ENCODE peak calls at places on chromosomes 16 and 17, in four cellular contexts. One of them, this sample, is unnamed.

GRCh38 chr17:43995150-43995471 is 9.3 kb upstream of the NAGS start:
- DNase-seq in GM12878: no peak
- DNase-seq in K562: no peak
- DNase-seq in HepG2: no peak
- DNase-seq in this sample: no peak

GRCh38 chr17:10875984-10876555 is 38.2 kb upstream of the PIRT start:
- DNase-seq in GM12878: no peak
- DNase-seq in K562: peak; percentile 42
- DNase-seq in HepG2: peak; percentile 40
- DNase-seq in this sample: peak; percentile 58

GRCh38 chr17:5200360-5200759 is 8.7 kb upstream of the ZNF594 start:
- DNase-seq in GM12878: peak; percentile 71
- DNase-seq in K562: no peak
- DNase-seq in HepG2: no peak
- DNase-seq in this sample: no peak

GRCh38 chr16:73275024-73275423 is 227.1 kb upstream of the ZFHX3 start:
- DNase-seq in GM12878: peak; percentile 13
- DNase-seq in K562: no peak
- DNase-seq in HepG2: no peak
- DNase-seq in this sample: no peak

GRCh38 chr17:75288784-75289121 is 480 bp downstream of the SLC25A19 start:
- DNase-seq in GM12878: no peak
- DNase-seq in K562: peak; percentile 59
- DNase-seq in HepG2: peak; percentile 69
- DNase-seq in this sample: no peak

GRCh38 chr16:28538733-28539596 is at the start of gene NUPR1:
- DNase-seq in GM12878: no peak
- DNase-seq in K562: no peak
- DNase-seq in HepG2: peak; percentile 89
- DNase-seq in this sample: no peak

GRCh38 chr17:338442-339192 is 14.0 kb downstream of the RPH3AL start:
- DNase-seq in GM12878: no peak
- DNase-seq in K562: no peak
- DNase-seq in HepG2: peak; percentile 81
- DNase-seq in this sample: no peak

GRCh38 chr16:83733301-83733700 is 74.5 kb upstream of the HSBP1 start:
- DNase-seq in GM12878: no peak
- DNase-seq in K562: no peak
- DNase-seq in HepG2: no peak
- DNase-seq in this sample: no peak

GRCh38 chr17:62965149-62965648 is 836 bp upstream of the TANC2 start:
- DNase-seq in GM12878: no peak
- DNase-seq in K562: no peak
- DNase-seq in HepG2: no peak
- DNase-seq in this sample: no peak

GRCh38 chr17:36727577-36727976 is 126.2 kb downstream of the MRM1 start:
- DNase-seq in GM12878: no peak
- DNase-seq in K562: peak; percentile 50
- DNase-seq in HepG2: no peak
- DNase-seq in this sample: peak; percentile 77

GRCh38 chr17:74274703-74275340 is 788 bp downstream of the DNAI2 start:
- DNase-seq in GM12878: no peak
- DNase-seq in K562: no peak
- DNase-seq in HepG2: no peak
- DNase-seq in this sample: no peak

GRCh38 chr16:48102083-48103008 is 53.4 kb downstream of the ABCC12 start:
- DNase-seq in GM12878: no peak
- DNase-seq in K562: no peak
- DNase-seq in HepG2: no peak
- DNase-seq in this sample: no peak

GRCh38 chr17:67431210-67432015 is 54.3 kb downstream of the PITPNC1 start:
- DNase-seq in GM12878: no peak
- DNase-seq in K562: no peak
- DNase-seq in HepG2: no peak
- DNase-seq in this sample: no peak

GRCh38 chr17:74773871-74774286 is 2.3 kb downstream of the NAT9 start:
- DNase-seq in GM12878: no peak
- DNase-seq in K562: no peak
- DNase-seq in HepG2: peak; percentile 92
- DNase-seq in this sample: no peak

GRCh38 chr17:73199751-73200317 is 7.0 kb downstream of the COG1 start:
- DNase-seq in GM12878: no peak
- DNase-seq in K562: no peak
- DNase-seq in HepG2: no peak
- DNase-seq in this sample: no peak

GRCh38 chr16:85612191-85612800 is 826 bp upstream of the GSE1 start:
- DNase-seq in GM12878: no peak
- DNase-seq in K562: peak; percentile 77
- DNase-seq in HepG2: peak; percentile 91
- DNase-seq in this sample: peak; percentile 81

GRCh38 chr17:77891602-77892001 is 66.9 kb upstream of the TNRC6C start:
- DNase-seq in GM12878: no peak
- DNase-seq in K562: no peak
- DNase-seq in HepG2: no peak
- DNase-seq in this sample: no peak

GRCh38 chr16:27462200-27462845 is 60.3 kb downstream of the IL21R start:
- DNase-seq in GM12878: no peak
- DNase-seq in K562: no peak
- DNase-seq in HepG2: no peak
- DNase-seq in this sample: no peak

GRCh38 chr17:70274255-70274654 is 104.9 kb downstream of the KCNJ2 start:
- DNase-seq in GM12878: no peak
- DNase-seq in K562: no peak
- DNase-seq in HepG2: no peak
- DNase-seq in this sample: no peak

GRCh38 chr16:10876799-10877341 is at the start of gene CIITA:
- DNase-seq in GM12878: peak; percentile 97
- DNase-seq in K562: no peak
- DNase-seq in HepG2: no peak
- DNase-seq in this sample: no peak
- H3K4me3 ChIP-seq in GM12878: peak within 1 kb of the TSS; percentile 78
- H3K4me3 ChIP-seq in K562: no peak within 1 kb of the TSS
- H3K4me3 ChIP-seq in HepG2: no peak within 1 kb of the TSS
- H3K4me3 ChIP-seq in this sample: no peak within 1 kb of the TSS

GRCh38 chr16:13453325-13453724 is 466.6 kb upstream of the ERCC4 start:
- DNase-seq in GM12878: no peak
- DNase-seq in K562: no peak
- DNase-seq in HepG2: no peak
- DNase-seq in this sample: no peak
- TF ChIP-seq FOXM1 in GM12878: no peak
- TF ChIP-seq FOXM1 in K562: no peak
- TF ChIP-seq FOXM1 in HepG2: no peak
- TF ChIP-seq FOXM1 in this sample: no peak

DNA sequence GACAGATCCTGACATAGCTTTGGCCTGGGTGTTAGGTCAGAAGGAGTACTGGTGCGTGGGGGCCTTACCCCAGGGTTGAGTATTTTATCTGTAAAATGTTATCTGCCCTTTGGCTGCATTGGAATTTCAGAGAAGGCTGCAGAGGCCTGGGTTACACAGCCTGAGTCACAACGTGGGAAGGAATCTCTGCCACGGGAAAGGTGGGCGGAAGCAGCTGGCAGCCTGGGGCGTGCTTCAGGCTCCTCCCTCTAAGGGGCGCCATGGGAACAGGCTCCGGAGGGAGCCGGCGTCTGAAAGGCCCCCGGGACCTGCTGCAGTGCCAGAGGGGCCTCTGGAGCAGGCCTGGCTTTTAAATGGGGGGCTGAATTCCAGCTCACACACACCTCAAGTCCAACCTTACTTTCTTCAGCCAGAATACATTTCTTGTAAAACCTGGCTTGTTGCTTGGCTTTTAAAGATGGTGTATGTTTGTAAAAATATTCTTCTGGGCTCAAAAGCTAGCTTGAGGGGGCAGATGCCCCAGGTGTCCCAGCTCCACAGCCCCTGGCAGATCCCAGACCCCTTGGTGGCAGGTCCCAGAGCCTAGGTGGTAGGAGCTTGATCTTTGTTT is 142.2 kb downstream of the RAB11FIP4 start:
- DNase-seq in GM12878: no peak
- DNase-seq in K562: peak; percentile 76
- DNase-seq in HepG2: no peak
- DNase-seq in this sample: peak; percentile 81
- H3K4me3 ChIP-seq in GM12878: no peak overlapping the region
- H3K4me3 ChIP-seq in K562: no peak overlapping the region
- H3K4me3 ChIP-seq in HepG2: no peak overlapping the region
- H3K4me3 ChIP-seq in this sample: no peak overlapping the region

GRCh38 chr17:1967092-1967662 is 58.0 kb downstream of the RTN4RL1 start:
- DNase-seq in GM12878: no peak
- DNase-seq in K562: no peak
- DNase-seq in HepG2: no peak
- DNase-seq in this sample: no peak
- TF ChIP-seq FOXM1 in GM12878: no peak
- TF ChIP-seq FOXM1 in K562: no peak
- TF ChIP-seq FOXM1 in HepG2: no peak
- TF ChIP-seq FOXM1 in this sample: no peak

GRCh38 chr17:9021985-9022552 is 759 bp downstream of the NTN1 start:
- DNase-seq in GM12878: no peak
- DNase-seq in K562: no peak
- DNase-seq in HepG2: no peak
- DNase-seq in this sample: peak; percentile 41
- H3K4me3 ChIP-seq in GM12878: peak overlapping the region; percentile 76
- H3K4me3 ChIP-seq in K562: no peak overlapping the region
- H3K4me3 ChIP-seq in HepG2: peak overlapping the region; percentile 59
- H3K4me3 ChIP-seq in this sample: peak overlapping the region; percentile 25

DNA sequence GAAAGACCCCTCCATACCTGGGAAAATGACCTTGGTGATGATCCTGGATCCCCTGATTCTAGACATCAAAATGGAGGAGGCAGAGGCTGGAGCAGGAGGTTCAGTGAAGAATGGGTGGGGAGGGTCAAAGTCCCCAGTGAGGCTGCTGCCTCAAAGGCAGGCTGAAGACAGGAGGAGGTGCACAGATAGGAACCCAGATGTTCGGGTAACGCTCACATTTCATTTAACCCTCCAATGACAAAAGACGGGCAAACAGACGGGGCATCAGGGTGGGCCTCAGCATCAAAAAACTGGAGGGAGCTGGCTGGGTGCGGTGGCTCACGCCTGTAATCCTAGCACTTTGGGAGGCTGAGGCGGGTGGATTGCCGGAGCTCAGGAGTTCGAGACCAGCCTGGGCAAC is at the start of gene ANKRD40CL:
- DNase-seq in GM12878: no peak
- DNase-seq in K562: no peak
- DNase-seq in HepG2: no peak
- DNase-seq in this sample: no peak
- TF ChIP-seq FOXM1 in GM12878: no peak
- TF ChIP-seq FOXM1 in K562: no peak
- TF ChIP-seq FOXM1 in HepG2: no peak
- TF ChIP-seq FOXM1 in this sample: no peak

DNA sequence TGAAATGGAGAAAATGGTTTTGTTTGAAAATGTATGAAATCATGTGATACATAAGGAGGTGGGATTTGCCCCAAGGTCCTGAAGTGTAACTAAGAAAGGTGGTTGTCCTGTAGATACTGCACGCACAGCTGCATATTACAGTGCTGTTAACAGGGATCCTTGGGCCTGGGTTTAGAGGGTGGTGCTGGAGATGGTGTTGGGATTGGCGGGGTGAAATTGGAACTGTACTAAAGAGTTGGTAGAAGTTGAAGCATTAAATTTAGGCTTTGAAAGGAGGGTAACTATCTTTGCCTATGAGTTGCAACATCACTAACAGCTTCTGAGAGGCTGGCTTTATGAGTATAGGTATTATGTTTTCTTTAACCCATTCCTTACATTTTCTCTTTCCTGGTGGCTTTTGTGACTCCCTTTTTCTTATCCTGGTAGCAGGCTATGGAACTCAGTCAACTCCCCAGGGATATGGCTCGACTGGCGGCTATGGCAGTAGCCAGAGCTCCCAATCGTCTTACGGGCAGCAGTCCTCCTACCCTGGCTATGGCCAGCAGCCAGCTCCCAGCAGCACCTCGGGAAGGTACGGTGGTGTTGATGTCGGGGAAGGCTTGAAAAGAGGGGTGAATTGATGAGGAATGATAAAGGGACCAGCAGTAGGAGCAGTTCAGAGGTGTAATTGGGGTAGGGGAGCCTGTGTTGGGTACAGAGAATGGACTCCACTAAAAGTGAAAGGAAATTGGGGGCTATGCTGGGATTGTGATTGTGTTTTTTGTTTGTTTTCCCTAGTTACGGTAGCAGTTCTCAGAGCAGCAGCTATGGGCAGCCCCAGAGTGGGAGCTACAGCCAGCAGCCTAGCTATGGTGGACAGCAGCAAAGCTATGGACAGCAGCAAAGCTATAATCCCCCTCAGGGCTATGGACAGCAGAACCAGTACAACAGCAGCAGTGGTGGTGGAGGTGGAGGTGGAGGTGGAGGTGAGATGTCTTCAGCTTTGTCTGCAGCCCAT is 3.8 kb downstream of the FUS start:
- DNase-seq in GM12878: no peak
- DNase-seq in K562: no peak
- DNase-seq in HepG2: no peak
- DNase-seq in this sample: no peak
- H3K4me3 ChIP-seq in GM12878: peak overlapping the region; percentile 87
- H3K4me3 ChIP-seq in K562: peak overlapping the region; percentile 81
- H3K4me3 ChIP-seq in HepG2: peak overlapping the region; percentile 93
- H3K4me3 ChIP-seq in this sample: no peak overlapping the region

DNA sequence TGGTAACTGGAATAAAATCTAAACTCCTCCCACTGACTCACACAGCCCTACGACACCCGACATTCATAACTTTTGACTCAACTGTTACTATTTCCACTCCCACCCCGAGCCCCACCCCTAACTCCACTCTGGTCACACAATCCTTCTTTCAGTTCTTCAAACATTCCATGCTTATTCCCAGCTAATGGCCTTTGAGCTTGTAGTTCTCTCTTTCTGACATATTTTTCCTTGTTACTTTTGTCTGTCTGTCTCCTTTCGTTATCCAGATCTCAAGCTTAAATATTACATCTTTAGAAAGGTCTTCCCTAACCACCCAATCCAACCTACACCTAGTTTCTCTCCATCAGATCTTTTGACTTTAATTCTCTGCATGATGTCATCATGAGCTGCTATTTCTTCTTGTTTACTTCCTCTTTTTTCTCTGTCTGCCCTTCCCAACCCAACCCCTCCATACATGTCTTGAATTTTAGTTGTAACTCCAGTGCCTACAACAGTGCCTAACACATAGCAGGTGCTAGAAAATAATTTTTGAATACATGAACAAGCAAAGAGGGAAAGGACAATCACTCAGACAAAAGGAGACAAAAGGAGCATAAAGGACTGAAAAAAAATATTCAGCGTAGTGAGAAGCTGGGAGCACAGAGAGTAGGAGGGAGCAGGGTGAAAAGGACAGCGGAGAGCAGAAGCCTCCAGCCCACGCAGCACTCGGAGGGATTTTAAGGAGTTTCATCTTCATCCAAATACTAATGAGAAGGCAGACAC is 65.2 kb upstream of the SMIM36 start:
- DNase-seq in GM12878: peak; percentile 8
- DNase-seq in K562: peak; percentile 14
- DNase-seq in HepG2: peak; percentile 28
- DNase-seq in this sample: no peak
- TF ChIP-seq FOXM1 in GM12878: no peak
- TF ChIP-seq FOXM1 in K562: no peak
- TF ChIP-seq FOXM1 in HepG2: no peak
- TF ChIP-seq FOXM1 in this sample: no peak

DNA sequence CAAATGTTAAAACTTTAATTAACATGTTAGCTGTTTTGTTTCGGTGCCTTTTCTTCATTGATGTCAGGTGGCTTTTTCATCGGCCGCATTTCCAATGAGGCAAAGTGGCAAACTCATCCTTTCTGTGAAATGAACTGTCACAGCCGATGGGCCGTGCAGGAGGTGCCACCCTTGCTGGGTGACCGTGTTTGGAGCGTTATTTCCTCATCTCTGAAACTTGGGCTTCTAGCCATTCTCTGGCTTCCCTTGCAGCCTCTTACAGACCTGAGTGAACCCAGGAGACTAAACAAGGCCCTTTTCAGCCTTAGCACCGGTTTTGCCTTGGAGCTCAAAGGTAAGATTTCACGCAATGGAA is 42.2 kb upstream of the PRSS54 start:
- DNase-seq in GM12878: no peak
- DNase-seq in K562: no peak
- DNase-seq in HepG2: no peak
- DNase-seq in this sample: no peak
- H3K4me3 ChIP-seq in GM12878: no peak overlapping the region
- H3K4me3 ChIP-seq in K562: no peak overlapping the region
- H3K4me3 ChIP-seq in HepG2: peak overlapping the region; percentile 30
- H3K4me3 ChIP-seq in this sample: no peak overlapping the region